ENCODE peak calls at places on chromosomes 11 and 22, in six cellular contexts. One of them, this sample, is unnamed.

GRCh38 chr11:72724851-72725730 is 27.1 kb downstream of the ARAP1 start:
- DNase-seq in heart right ventricle: peak; percentile 78
- DNase-seq in fibroblast of lung: peak; percentile 85
- DNase-seq in left ventricle myocardium inferior: peak; percentile 69
- DNase-seq in thoracic aorta: no peak
- DNase-seq in astrocyte: peak; percentile 58
- DNase-seq in this sample: peak; percentile 62

GRCh38 chr11:41947392-41947791 is 487.9 kb upstream of the LRRC4C start:
- DNase-seq in heart right ventricle: no peak
- DNase-seq in fibroblast of lung: no peak
- DNase-seq in left ventricle myocardium inferior: no peak
- DNase-seq in thoracic aorta: no peak
- DNase-seq in astrocyte: no peak
- DNase-seq in this sample: no peak

GRCh38 chr11:100709233-100709999 is 22.3 kb downstream of the ARHGAP42 start:
- DNase-seq in heart right ventricle: no peak
- DNase-seq in fibroblast of lung: peak; percentile 24
- DNase-seq in left ventricle myocardium inferior: no peak
- DNase-seq in thoracic aorta: no peak
- DNase-seq in astrocyte: peak; percentile 49
- DNase-seq in this sample: no peak

GRCh38 chr11:73761403-73761945 is 600 bp upstream of the RAB6A start:
- DNase-seq in heart right ventricle: peak; percentile 15
- DNase-seq in fibroblast of lung: no peak
- DNase-seq in left ventricle myocardium inferior: no peak
- DNase-seq in thoracic aorta: no peak
- DNase-seq in astrocyte: no peak
- DNase-seq in this sample: peak; percentile 33

GRCh38 chr22:23576681-23577080 is 3.4 kb downstream of the IGLL1 start:
- DNase-seq in heart right ventricle: no peak
- DNase-seq in fibroblast of lung: no peak
- DNase-seq in left ventricle myocardium inferior: no peak
- DNase-seq in thoracic aorta: no peak
- DNase-seq in astrocyte: no peak
- DNase-seq in this sample: no peak

GRCh38 chr11:95156133-95156731 is 66.6 kb downstream of the ENDOD1 start:
- DNase-seq in heart right ventricle: no peak
- DNase-seq in fibroblast of lung: no peak
- DNase-seq in left ventricle myocardium inferior: no peak
- DNase-seq in thoracic aorta: no peak
- DNase-seq in astrocyte: no peak
- DNase-seq in this sample: no peak

GRCh38 chr11:105456950-105457349 is 152.9 kb upstream of the GRIA4 start:
- DNase-seq in heart right ventricle: no peak
- DNase-seq in fibroblast of lung: no peak
- DNase-seq in left ventricle myocardium inferior: no peak
- DNase-seq in thoracic aorta: no peak
- DNase-seq in astrocyte: no peak
- DNase-seq in this sample: no peak

GRCh38 chr11:78177216-78177615 is 11.2 kb downstream of the KCTD21 start:
- DNase-seq in heart right ventricle: no peak
- DNase-seq in fibroblast of lung: no peak
- DNase-seq in left ventricle myocardium inferior: no peak
- DNase-seq in thoracic aorta: no peak
- DNase-seq in astrocyte: no peak
- DNase-seq in this sample: no peak

GRCh38 chr22:45880732-45881523 is 96.0 kb downstream of the WNT7B start:
- DNase-seq in heart right ventricle: no peak
- DNase-seq in fibroblast of lung: no peak
- DNase-seq in left ventricle myocardium inferior: no peak
- DNase-seq in thoracic aorta: no peak
- DNase-seq in astrocyte: no peak
- DNase-seq in this sample: no peak

GRCh38 chr11:126134461-126135155 is 71.9 kb upstream of the CDON start:
- DNase-seq in heart right ventricle: no peak
- DNase-seq in fibroblast of lung: no peak
- DNase-seq in left ventricle myocardium inferior: no peak
- DNase-seq in thoracic aorta: no peak
- DNase-seq in astrocyte: no peak
- DNase-seq in this sample: no peak

GRCh38 chr22:19870153-19871022 is 15.7 kb upstream of the GNB1L start:
- DNase-seq in heart right ventricle: no peak
- DNase-seq in fibroblast of lung: no peak
- DNase-seq in left ventricle myocardium inferior: no peak
- DNase-seq in thoracic aorta: no peak
- DNase-seq in astrocyte: no peak
- DNase-seq in this sample: peak; percentile 41

GRCh38 chr22:50584106-50585096 is 1.8 kb upstream of the CHKB start:
- DNase-seq in heart right ventricle: no peak
- DNase-seq in fibroblast of lung: no peak
- DNase-seq in left ventricle myocardium inferior: no peak
- DNase-seq in thoracic aorta: no peak
- DNase-seq in astrocyte: no peak
- DNase-seq in this sample: peak; percentile 20

GRCh38 chr11:9573775-9574555 is 495 bp downstream of the WEE1 start:
- DNase-seq in heart right ventricle: peak; percentile 23
- DNase-seq in fibroblast of lung: no peak
- DNase-seq in left ventricle myocardium inferior: peak; percentile 37
- DNase-seq in thoracic aorta: no peak
- DNase-seq in astrocyte: no peak
- DNase-seq in this sample: peak; percentile 36

GRCh38 chr11:124170801-124171586 is 12.2 kb upstream of the OR10D3 start:
- DNase-seq in heart right ventricle: no peak
- DNase-seq in fibroblast of lung: no peak
- DNase-seq in left ventricle myocardium inferior: no peak
- DNase-seq in thoracic aorta: no peak
- DNase-seq in astrocyte: no peak
- DNase-seq in this sample: no peak

GRCh38 chr22:44441401-44442185 is 56.4 kb downstream of the RTL6 start:
- DNase-seq in heart right ventricle: no peak
- DNase-seq in fibroblast of lung: no peak
- DNase-seq in left ventricle myocardium inferior: no peak
- DNase-seq in thoracic aorta: no peak
- DNase-seq in astrocyte: no peak
- DNase-seq in this sample: no peak

GRCh38 chr11:13440100-13440855 is 22.7 kb downstream of the BTBD10 start:
- DNase-seq in heart right ventricle: peak; percentile 17
- DNase-seq in fibroblast of lung: peak; percentile 95
- DNase-seq in left ventricle myocardium inferior: no peak
- DNase-seq in thoracic aorta: no peak
- DNase-seq in astrocyte: peak; percentile 93
- DNase-seq in this sample: no peak

GRCh38 chr22:25051983-25052710 is 99.6 kb downstream of the KIAA1671 start:
- DNase-seq in heart right ventricle: no peak
- DNase-seq in fibroblast of lung: no peak
- DNase-seq in left ventricle myocardium inferior: peak; percentile 42
- DNase-seq in thoracic aorta: no peak
- DNase-seq in astrocyte: no peak
- DNase-seq in this sample: no peak

GRCh38 chr11:57778318-57779037 is 16.9 kb downstream of the CTNND1 start:
- DNase-seq in heart right ventricle: peak; percentile 96
- DNase-seq in fibroblast of lung: peak; percentile 96
- DNase-seq in left ventricle myocardium inferior: peak; percentile 92
- DNase-seq in thoracic aorta: peak; percentile 64
- DNase-seq in astrocyte: peak; percentile 99
- DNase-seq in this sample: peak; percentile 94

GRCh38 chr22:29945435-29945834 is 62.5 kb downstream of the MTMR3 start:
- DNase-seq in heart right ventricle: no peak
- DNase-seq in fibroblast of lung: no peak
- DNase-seq in left ventricle myocardium inferior: no peak
- DNase-seq in thoracic aorta: no peak
- DNase-seq in astrocyte: no peak
- DNase-seq in this sample: no peak

GRCh38 chr22:29938285-29938693 is 55.3 kb downstream of the MTMR3 start:
- DNase-seq in heart right ventricle: no peak
- DNase-seq in fibroblast of lung: no peak
- DNase-seq in left ventricle myocardium inferior: no peak
- DNase-seq in thoracic aorta: no peak
- DNase-seq in astrocyte: peak; percentile 21
- DNase-seq in this sample: no peak

GRCh38 chr22:29944339-29944738 is 61.4 kb downstream of the MTMR3 start:
- DNase-seq in heart right ventricle: no peak
- DNase-seq in fibroblast of lung: no peak
- DNase-seq in left ventricle myocardium inferior: no peak
- DNase-seq in thoracic aorta: no peak
- DNase-seq in astrocyte: no peak
- DNase-seq in this sample: no peak

GRCh38 chr22:29936186-29936585 is 53.2 kb downstream of the MTMR3 start:
- DNase-seq in heart right ventricle: no peak
- DNase-seq in fibroblast of lung: no peak
- DNase-seq in left ventricle myocardium inferior: no peak
- DNase-seq in thoracic aorta: no peak
- DNase-seq in astrocyte: no peak
- DNase-seq in this sample: no peak

GRCh38 chr22:29940526-29940925 is 57.6 kb downstream of the MTMR3 start:
- DNase-seq in heart right ventricle: no peak
- DNase-seq in fibroblast of lung: no peak
- DNase-seq in left ventricle myocardium inferior: no peak
- DNase-seq in thoracic aorta: no peak
- DNase-seq in astrocyte: no peak
- DNase-seq in this sample: no peak
- H3K27ac ChIP-seq in heart right ventricle: no peak overlapping the region
- H3K27ac ChIP-seq in fibroblast of lung: no peak overlapping the region
- H3K27ac ChIP-seq in left ventricle myocardium inferior: no peak overlapping the region
- H3K27ac ChIP-seq in thoracic aorta: no peak overlapping the region
- H3K27ac ChIP-seq in astrocyte: no peak overlapping the region
- H3K27ac ChIP-seq in this sample: no peak overlapping the region

GRCh38 chr22:41564563-41564962 is 3.8 kb downstream of the CSDC2 start:
- DNase-seq in heart right ventricle: no peak
- DNase-seq in fibroblast of lung: no peak
- DNase-seq in left ventricle myocardium inferior: no peak
- DNase-seq in thoracic aorta: no peak
- DNase-seq in astrocyte: no peak
- DNase-seq in this sample: no peak

GRCh38 chr22:41567452-41567768 is 6.6 kb downstream of the CSDC2 start:
- DNase-seq in heart right ventricle: no peak
- DNase-seq in fibroblast of lung: no peak
- DNase-seq in left ventricle myocardium inferior: no peak
- DNase-seq in thoracic aorta: no peak
- DNase-seq in astrocyte: no peak
- DNase-seq in this sample: no peak

GRCh38 chr22:41563051-41563711 is 2.4 kb downstream of the CSDC2 start:
- DNase-seq in heart right ventricle: no peak
- DNase-seq in fibroblast of lung: peak; percentile 84
- DNase-seq in left ventricle myocardium inferior: no peak
- DNase-seq in thoracic aorta: no peak
- DNase-seq in astrocyte: peak; percentile 80
- DNase-seq in this sample: peak; percentile 65

GRCh38 chr22:41562461-41562860 is 1.7 kb downstream of the CSDC2 start:
- DNase-seq in heart right ventricle: no peak
- DNase-seq in fibroblast of lung: no peak
- DNase-seq in left ventricle myocardium inferior: no peak
- DNase-seq in thoracic aorta: no peak
- DNase-seq in astrocyte: no peak
- DNase-seq in this sample: no peak

DNA sequence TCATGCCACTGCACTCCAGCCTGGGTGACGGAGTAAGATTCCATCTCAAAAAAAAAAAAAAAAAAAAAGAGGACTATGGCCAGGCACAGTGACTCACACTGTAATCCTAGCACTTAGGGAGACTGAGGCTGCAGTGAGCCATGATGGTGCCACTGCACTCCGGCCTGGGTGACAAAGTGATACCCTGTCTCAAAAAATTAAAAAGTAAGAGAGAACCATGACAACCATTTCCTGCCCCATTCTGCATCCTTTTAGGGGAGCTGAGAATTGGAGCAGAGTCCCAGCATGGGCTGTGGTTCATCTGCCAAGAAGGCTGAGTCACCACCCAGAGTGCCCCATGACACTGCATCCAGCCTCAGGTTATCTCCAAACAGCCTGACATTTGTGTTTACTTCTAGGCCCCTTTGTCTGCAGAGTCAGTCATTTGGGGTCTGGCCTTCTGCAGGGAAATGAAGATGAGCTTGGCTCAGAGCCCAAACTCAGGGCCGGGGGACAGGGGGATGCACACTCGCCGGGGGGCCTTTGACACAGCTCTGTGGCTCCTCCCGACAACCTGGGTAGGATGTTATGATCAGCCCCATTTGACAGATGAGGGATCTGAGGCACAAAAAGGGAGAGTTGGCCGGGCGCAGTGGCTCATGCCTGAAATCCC is 4.7 kb downstream of the CSDC2 start:
- DNase-seq in heart right ventricle: no peak
- DNase-seq in fibroblast of lung: peak; percentile 88
- DNase-seq in left ventricle myocardium inferior: no peak
- DNase-seq in thoracic aorta: no peak
- DNase-seq in astrocyte: peak; percentile 81
- DNase-seq in this sample: peak; percentile 63
- H3K4me1 ChIP-seq in heart right ventricle: no peaks in the 10 kb centered on the region
- H3K4me1 ChIP-seq in fibroblast of lung: peaks cover 15% of the 10 kb centered on the region
- H3K4me1 ChIP-seq in left ventricle myocardium inferior: peaks cover 68% of the 10 kb centered on the region
- H3K4me1 ChIP-seq in thoracic aorta: peaks cover 35% of the 10 kb centered on the region
- H3K4me1 ChIP-seq in astrocyte: peaks cover 46% of the 10 kb centered on the region
- H3K4me1 ChIP-seq in this sample: peaks cover 49% of the 10 kb centered on the region

GRCh38 chr11:19173004-19173689 is 28.6 kb downstream of the CSRP3 start:
- DNase-seq in heart right ventricle: peak; percentile 64
- DNase-seq in fibroblast of lung: no peak
- DNase-seq in left ventricle myocardium inferior: no peak
- DNase-seq in thoracic aorta: no peak
- DNase-seq in astrocyte: no peak
- DNase-seq in this sample: peak; percentile 57

GRCh38 chr11:19176629-19177186 is 25.1 kb downstream of the CSRP3 start:
- DNase-seq in heart right ventricle: no peak
- DNase-seq in fibroblast of lung: no peak
- DNase-seq in left ventricle myocardium inferior: no peak
- DNase-seq in thoracic aorta: no peak
- DNase-seq in astrocyte: no peak
- DNase-seq in this sample: no peak

GRCh38 chr11:19173964-19174638 is 27.7 kb downstream of the CSRP3 start:
- DNase-seq in heart right ventricle: no peak
- DNase-seq in fibroblast of lung: no peak
- DNase-seq in left ventricle myocardium inferior: no peak
- DNase-seq in thoracic aorta: no peak
- DNase-seq in astrocyte: no peak
- DNase-seq in this sample: no peak
- H3K4me3 ChIP-seq in heart right ventricle: no peak overlapping the region
- H3K4me3 ChIP-seq in fibroblast of lung: no peak overlapping the region
- H3K4me3 ChIP-seq in left ventricle myocardium inferior: peak overlapping the region; percentile 29
- H3K4me3 ChIP-seq in thoracic aorta: no peak overlapping the region
- H3K4me3 ChIP-seq in astrocyte: no peak overlapping the region
- H3K4me3 ChIP-seq in this sample: no peak overlapping the region

GRCh38 chr11:46272816-46273427 is 4.5 kb upstream of the CREB3L1 start:
- DNase-seq in heart right ventricle: peak; percentile 81
- DNase-seq in fibroblast of lung: peak; percentile 76
- DNase-seq in left ventricle myocardium inferior: peak; percentile 77
- DNase-seq in thoracic aorta: no peak
- DNase-seq in astrocyte: peak; percentile 76
- DNase-seq in this sample: peak; percentile 74
- H3K27ac ChIP-seq in heart right ventricle: peak overlapping the region; percentile 67
- H3K27ac ChIP-seq in fibroblast of lung: peak overlapping the region; percentile 60
- H3K27ac ChIP-seq in left ventricle myocardium inferior: peak overlapping the region; percentile 83
- H3K27ac ChIP-seq in thoracic aorta: peak overlapping the region; percentile 79
- H3K27ac ChIP-seq in astrocyte: peak overlapping the region; percentile 45
- H3K27ac ChIP-seq in this sample: peak overlapping the region; percentile 81

GRCh38 chr11:804599-804964 is 449 bp downstream of the PIDD1 start:
- DNase-seq in heart right ventricle: no peak
- DNase-seq in fibroblast of lung: no peak
- DNase-seq in left ventricle myocardium inferior: no peak
- DNase-seq in thoracic aorta: no peak
- DNase-seq in astrocyte: no peak
- DNase-seq in this sample: no peak
- H3K4me1 ChIP-seq in heart right ventricle: peaks cover 20% of the 10 kb centered on the region
- H3K4me1 ChIP-seq in fibroblast of lung: peaks cover 12% of the 10 kb centered on the region
- H3K4me1 ChIP-seq in left ventricle myocardium inferior: peaks cover 52% of the 10 kb centered on the region
- H3K4me1 ChIP-seq in thoracic aorta: peaks cover 14% of the 10 kb centered on the region
- H3K4me1 ChIP-seq in astrocyte: peaks cover 26% of the 10 kb centered on the region
- H3K4me1 ChIP-seq in this sample: peaks cover 4% of the 10 kb centered on the region